ENCODE peak calls at places on chromosome 15, in four cellular contexts. L is AG08395, Z is GM04504, H is AG09309. Y is an unnamed sample.

GRCh38 chr15:66770518-66771350 is 68.7 kb downstream of the SMAD6 start:
- DNase-seq in L (no peak), Z (no peak), H (no peak), Y (no peak)

GRCh38 chr15:58952751-58953150 is 19.3 kb upstream of the SLTM start:
- DNase-seq in H (no peak), L (no peak), Z (no peak), Y (no peak)

GRCh38 chr15:78056714-78057269 is 20.7 kb downstream of the TBC1D2B start:
- DNase-seq in H (no peak), Z (no peak), L (no peak), Y (no peak)

GRCh38 chr15:89119489-89120478 is 31.5 kb downstream of the ABHD2 start:
- DNase-seq in Z (no peak), H (no peak), L (peak), Y (peak)

GRCh38 chr15:41804920-41805666 is 22.8 kb upstream of the JMJD7 start:
- DNase-seq in H (no peak), Z (no peak), L (no peak), Y (no peak)

GRCh38 chr15:72168131-72168825 is 29.3 kb downstream of the GRAMD2A start:
- DNase-seq in L (no peak), H (no peak), Z (no peak), Y (peak)

GRCh38 chr15:65812921-65813320 is 20.8 kb upstream of the DENND4A start:
- DNase-seq in L (no peak), H (no peak), Z (no peak), Y (no peak)

GRCh38 chr15:75030424-75030823 is 7.0 kb downstream of the PPCDC start:
- DNase-seq in L (no peak), H (no peak), Z (no peak), Y (no peak)

GRCh38 chr15:77497108-77497737 is 76.5 kb downstream of the HMG20A start:
- DNase-seq in L (peak), H (peak), Z (peak), Y (no peak)

GRCh38 chr15:39127151-39127815 is 453.6 kb upstream of the THBS1 start:
- DNase-seq in Z (no peak), L (peak), H (no peak), Y (no peak)

GRCh38 chr15:98547741-98548166 is 100.6 kb upstream of the IGF1R start:
- DNase-seq in H (no peak), L (peak), Z (no peak), Y (no peak)

GRCh38 chr15:73273181-73274002 is 95.4 kb downstream of the HCN4 start:
- DNase-seq in L (peak), Z (peak), H (peak), Y (peak)

Y was measured in non-pigmented ciliary epithelial cell.